ENCODE peak calls at places on chromosomes 13 and 19, in six cellular contexts. J, P, O, U, E and F are unnamed samples.

GRCh38 chr13:22173605-22174004 is 502.7 kb downstream of the FGF9 start:
- DNase-seq in P (peak), E (no peak), J (no peak), U (no peak), O (no peak), F (peak)

GRCh38 chr13:30872685-30873443 is 33.2 kb upstream of the MEDAG start:
- DNase-seq in U (no peak), E (peak), P (peak), J (peak), O (peak), F (peak)

GRCh38 chr13:113006660-113007059 is 37.6 kb downstream of the MCF2L start:
- DNase-seq in P (no peak), O (no peak), U (no peak), J (no peak), E (no peak), F (no peak)

GRCh38 chr19:41894350-41894749 is 11.4 kb downstream of the ARHGEF1 start:
- DNase-seq in P (no peak), J (no peak), U (no peak), E (no peak), O (no peak), F (no peak)

GRCh38 chr19:10505583-10506229 is 2.5 kb upstream of the KEAP1 start:
- DNase-seq in P (peak), O (peak), U (peak), E (peak), J (peak), F (peak)

GRCh38 chr19:49468746-49469447 is 5.1 kb upstream of the FLT3LG start:
- DNase-seq in U (peak), J (no peak), E (peak), O (peak), P (no peak), F (peak)

GRCh38 chr13:101457176-101457575 is 4.7 kb downstream of the ITGBL1 start:
- DNase-seq in U (no peak), O (no peak), P (no peak), J (no peak), E (no peak), F (no peak)

GRCh38 chr19:27911122-27911898 is 1301.6 kb downstream of the UQCRFS1 start:
- DNase-seq in E (no peak), O (no peak), U (no peak), P (no peak), J (no peak), F (no peak)

GRCh38 chr13:49343255-49343654 is 95.5 kb downstream of the CDADC1 start:
- DNase-seq in J (no peak), E (no peak), P (no peak), U (no peak), O (no peak), F (no peak)

GRCh38 chr19:42143341-42144234 is 11.3 kb upstream of the POU2F2 start:
- DNase-seq in P (peak), E (no peak), U (peak), O (peak), J (peak), F (peak)

GRCh38 chr19:43847246-43847645 is 20.1 kb downstream of the ZNF283 start:
- DNase-seq in E (no peak), P (no peak), J (no peak), U (no peak), O (no peak), F (no peak)

GRCh38 chr19:7410946-7411345 is 62.2 kb downstream of the ARHGEF18 start:
- DNase-seq in J (no peak), O (no peak), P (no peak), E (no peak), U (no peak), F (no peak)

GRCh38 chr19:33294058-33294798 is 8.1 kb downstream of the CEBPA start:
- DNase-seq in U (no peak), J (no peak), P (no peak), O (no peak), E (peak), F (no peak)

GRCh38 chr13:40306817-40307216 is 359.6 kb downstream of the FOXO1 start:
- DNase-seq in O (no peak), U (no peak), E (no peak), P (no peak), J (no peak), F (no peak)

GRCh38 chr13:27810461-27810860 is 18.2 kb downstream of the GSX1 start:
- DNase-seq in E (no peak), P (no peak), J (no peak), O (no peak), U (no peak), F (no peak)

GRCh38 chr13:45142440-45143345 is 22.4 kb downstream of the GTF2F2 start:
- DNase-seq in P (peak), J (no peak), E (no peak), U (no peak), O (no peak), F (peak)

GRCh38 chr13:31925079-31925478 is 106.5 kb upstream of the FRY start:
- DNase-seq in E (no peak), U (no peak), J (no peak), P (no peak), O (no peak), F (no peak)

GRCh38 chr13:31930901-31931522 is 100.6 kb upstream of the FRY start:
- DNase-seq in P (no peak), J (no peak), E (no peak), U (no peak), O (no peak), F (no peak)

GRCh38 chr13:31930490-31930889 is 101.1 kb upstream of the FRY start:
- DNase-seq in J (no peak), U (no peak), O (no peak), E (no peak), P (no peak), F (no peak)

GRCh38 chr13:31929031-31929770 is 102.4 kb upstream of the FRY start:
- DNase-seq in P (no peak), U (no peak), E (no peak), O (no peak), J (no peak), F (no peak)

DNA sequence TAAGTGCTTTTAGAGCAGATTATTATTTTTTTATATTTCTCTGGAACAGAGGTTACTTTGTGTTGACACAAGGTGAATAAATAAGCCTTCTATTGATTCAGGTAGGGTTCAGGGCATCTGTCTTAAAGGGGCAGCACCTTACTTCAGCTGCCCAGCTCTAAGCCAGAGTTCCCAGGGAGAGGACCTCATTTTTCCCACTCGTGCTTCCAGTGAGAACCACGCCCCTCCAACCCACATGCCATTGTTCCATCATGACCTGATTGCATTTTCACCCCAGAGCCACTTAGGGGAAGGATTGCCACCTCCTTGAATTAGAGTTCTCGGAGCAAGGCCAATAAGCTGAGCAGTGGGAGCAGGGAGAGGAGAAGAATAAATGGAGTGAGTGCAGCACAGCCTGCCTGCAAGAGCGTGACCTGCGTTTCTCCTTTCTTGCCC is 104.3 kb upstream of the FRY start:
- DNase-seq in U (no peak), O (no peak), E (no peak), P (no peak), J (no peak), F (no peak)
- H4K91ac ChIP-seq in U (no peak), O (no peak), E (no peak), P (no peak), J (no peak), F (no peak)

DNA sequence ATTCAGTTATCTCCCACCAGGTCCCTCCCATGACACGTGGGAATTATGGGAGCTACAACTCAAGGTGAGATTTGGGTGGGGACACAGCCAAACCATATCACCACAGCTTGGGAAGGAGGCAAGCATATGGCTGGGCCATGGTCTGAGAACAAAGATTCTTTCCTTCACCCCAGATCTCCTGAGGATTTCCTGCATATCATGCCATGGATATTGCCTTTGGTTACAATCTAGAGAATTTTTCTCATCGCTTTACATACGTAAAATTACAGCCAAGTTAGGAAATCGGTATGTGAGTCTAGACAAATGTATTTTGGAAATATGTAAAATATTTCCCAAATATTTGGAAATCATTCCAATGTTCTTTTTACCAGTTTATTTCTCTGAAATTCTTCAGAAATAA is 398.3 kb downstream of the RFC3 start:
- DNase-seq in P (no peak), J (no peak), E (no peak), O (no peak), U (no peak), F (no peak)
- H4K91ac ChIP-seq in P (no peak), J (no peak), E (no peak), O (no peak), U (no peak), F (no peak)

DNA sequence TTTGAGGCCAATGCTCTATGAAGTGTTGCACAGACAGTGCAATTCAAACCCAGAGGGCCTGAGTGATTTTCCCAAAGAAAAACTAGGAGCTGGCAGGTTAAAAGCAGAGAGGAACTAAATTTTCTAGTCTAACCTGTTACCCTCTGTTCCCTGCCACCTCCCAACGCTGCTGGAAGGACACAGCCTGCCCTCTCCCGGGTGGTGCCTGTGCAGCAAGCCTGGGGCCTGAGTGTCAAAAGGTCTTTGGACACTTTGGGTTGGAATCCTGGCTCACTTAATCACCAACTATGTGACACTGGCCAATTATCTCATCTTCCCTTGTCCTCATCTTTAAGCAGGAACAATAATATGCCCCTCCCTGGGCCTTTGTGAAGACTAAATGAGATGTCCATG is 58.3 kb upstream of the WASF3 start:
- DNase-seq in E (peak), P (no peak), O (no peak), J (no peak), U (no peak), F (no peak)
- H4K91ac ChIP-seq in E (no peak), P (peak), O (no peak), J (no peak), U (no peak), F (no peak)

GRCh38 chr13:67106502-67107057 is 123.6 kb downstream of the PCDH9 start:
- DNase-seq in O (no peak), E (no peak), J (no peak), P (no peak), U (no peak), F (no peak)

GRCh38 chr13:67107973-67108372 is 122.2 kb downstream of the PCDH9 start:
- DNase-seq in E (no peak), U (no peak), P (no peak), O (no peak), J (no peak), F (no peak)
- H4K91ac ChIP-seq in E (no peak), U (no peak), P (no peak), O (no peak), J (no peak), F (peak)

GRCh38 chr19:13256918-13257317 is 106.7 kb downstream of the IER2 start:
- DNase-seq in P (no peak), U (no peak), E (no peak), J (no peak), O (no peak), F (no peak)

GRCh38 chr19:13260883-13261653 is 110.9 kb downstream of the IER2 start:
- DNase-seq in P (peak), U (no peak), E (peak), J (no peak), O (no peak), F (peak)

GRCh38 chr19:13267889-13268288 is 117.7 kb downstream of the IER2 start:
- DNase-seq in J (no peak), P (peak), O (no peak), E (no peak), U (no peak), F (no peak)

GRCh38 chr19:13267131-13267530 is 116.9 kb downstream of the IER2 start:
- DNase-seq in P (no peak), J (no peak), U (no peak), O (no peak), E (no peak), F (no peak)

DNA sequence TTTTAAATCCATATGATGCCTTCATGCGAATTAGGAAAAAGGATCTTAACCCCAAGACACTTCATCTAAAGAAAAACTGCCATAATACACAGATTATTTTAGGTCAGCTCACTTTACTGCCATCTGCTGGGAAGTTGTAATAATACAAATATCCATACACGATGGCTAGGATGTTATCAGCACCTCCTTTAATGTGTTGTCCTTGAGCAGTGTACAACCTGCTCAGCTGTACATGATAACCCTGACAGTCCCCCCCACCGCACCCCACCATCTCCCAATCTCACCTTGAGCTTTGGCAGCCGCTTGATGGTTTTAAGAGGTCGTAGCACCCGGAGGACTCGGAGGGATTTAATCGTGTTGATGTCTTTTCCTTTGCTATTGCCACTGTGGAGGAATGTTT is 112.2 kb downstream of the IER2 start:
- DNase-seq in E (no peak), O (no peak), P (peak), U (no peak), J (no peak), F (peak)
- H4K91ac ChIP-seq in E (no peak), O (no peak), P (no peak), U (no peak), J (no peak), F (no peak)